ENCODE peak calls at places on chromosomes 2 and 18, in five cellular contexts. L is left ventricle myocardium inferior, O is IMR-90, P is A549, F is heart left ventricle. M is an unnamed sample. For H3K4me1, the result is how much of the 10 kb centered on the place peaks cover.

GRCh38 chr2:211203986-211204385 is 647.6 kb downstream of the CPS1 start:
- DNase-seq in L (no peak), O (no peak), P (no peak), F (no peak), M (no peak)

GRCh38 chr2:68917034-68917718 is 35.5 kb downstream of the GKN2 start:
- DNase-seq in L (no peak), O (no peak), P (no peak), F (no peak), M (no peak)

GRCh38 chr18:6781846-6782245 is 52.3 kb downstream of the ARHGAP28 start:
- DNase-seq in L (no peak), O (peak), P (no peak), F (no peak), M (peak)

GRCh38 chr18:45920367-45920766 is 46.8 kb downstream of the EPG5 start:
- DNase-seq in L (peak), O (peak), P (peak), F (peak), M (peak)

GRCh38 chr2:88538362-88538917 is 85.9 kb upstream of the FOXI3 start:
- DNase-seq in L (no peak), O (no peak), P (no peak), F (no peak), M (no peak)

GRCh38 chr18:74631242-74632087 is 33.8 kb downstream of the ZNF407 start:
- DNase-seq in L (no peak), O (peak), P (no peak), F (no peak), M (peak)

GRCh38 chr2:16625201-16625729 is 40.4 kb downstream of the CYRIA start:
- DNase-seq in L (no peak), O (no peak), P (no peak), F (peak), M (no peak)

GRCh38 chr2:85851253-85851955 is 37.4 kb downstream of the ST3GAL5 start:
- DNase-seq in L (peak), O (no peak), P (no peak), F (peak), M (no peak)

GRCh38 chr2:69411120-69411519 is 24.1 kb upstream of the GFPT1 start:
- DNase-seq in L (no peak), O (no peak), P (no peak), F (no peak), M (no peak)

GRCh38 chr18:57737661-57738060 is 65.5 kb downstream of the ATP8B1 start:
- DNase-seq in L (peak), O (peak), P (peak), F (peak), M (peak)

GRCh38 chr2:195710407-195710806 is 53.4 kb downstream of the SLC39A10 start:
- DNase-seq in L (no peak), O (peak), P (no peak), F (no peak), M (peak)

GRCh38 chr2:147331790-147332419 is 512.9 kb upstream of the ACVR2A start:
- DNase-seq in L (no peak), O (no peak), P (peak), F (no peak), M (peak)

GRCh38 chr2:147715807-147716206 is 129.0 kb upstream of the ACVR2A start:
- DNase-seq in L (no peak), O (no peak), P (no peak), F (no peak), M (peak)

GRCh38 chr2:95047629-95048510 is 22.4 kb downstream of the MAL start:
- DNase-seq in L (no peak), O (no peak), P (no peak), F (no peak), M (no peak)

GRCh38 chr2:68653538-68653982 is 10.2 kb downstream of the PROKR1 start:
- DNase-seq in L (no peak), O (peak), P (no peak), F (no peak), M (peak)

GRCh38 chr2:42568431-42569115 is at the start of gene MTA3:
- DNase-seq in L (peak), O (no peak), P (peak), F (peak), M (no peak)

GRCh38 chr2:205686231-205687017 is 4.1 kb downstream of the NRP2 start:
- DNase-seq in L (no peak), O (peak), P (no peak), F (no peak), M (no peak)

GRCh38 chr2:63614983-63615945 is 26.5 kb downstream of the MDH1 start:
- DNase-seq in L (no peak), O (peak), P (peak), F (no peak), M (peak)

GRCh38 chr2:204665244-204665643 is 120.0 kb downstream of the PARD3B start:
- DNase-seq in L (no peak), O (peak), P (peak), F (no peak), M (peak)

DNA sequence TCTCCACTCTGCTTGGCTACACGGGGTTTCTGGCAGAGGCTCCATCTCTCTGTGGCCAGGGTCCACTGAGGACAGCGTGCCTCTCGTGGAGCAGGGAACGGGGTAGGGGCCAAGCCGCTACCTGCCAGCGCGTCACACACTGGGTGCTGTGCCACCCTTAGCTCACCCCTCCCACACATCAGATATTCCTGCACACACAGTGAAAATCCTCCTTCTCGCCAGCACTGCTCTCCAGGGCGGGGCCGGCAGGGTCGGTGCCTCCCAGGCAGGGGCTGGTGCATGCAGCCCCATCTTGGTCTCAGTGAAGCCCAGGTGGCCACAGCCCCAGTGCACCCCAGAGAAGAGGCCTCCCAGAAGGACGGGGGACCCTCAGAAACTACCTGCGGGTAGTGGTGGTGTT is 124.6 kb downstream of the MBP start:
- DNase-seq in L (no peak), O (no peak), P (no peak), F (no peak), M (no peak)
- H3K4me1 ChIP-seq in L (under half), O (under half), P (under half), F (under half), M (under half)

DNA sequence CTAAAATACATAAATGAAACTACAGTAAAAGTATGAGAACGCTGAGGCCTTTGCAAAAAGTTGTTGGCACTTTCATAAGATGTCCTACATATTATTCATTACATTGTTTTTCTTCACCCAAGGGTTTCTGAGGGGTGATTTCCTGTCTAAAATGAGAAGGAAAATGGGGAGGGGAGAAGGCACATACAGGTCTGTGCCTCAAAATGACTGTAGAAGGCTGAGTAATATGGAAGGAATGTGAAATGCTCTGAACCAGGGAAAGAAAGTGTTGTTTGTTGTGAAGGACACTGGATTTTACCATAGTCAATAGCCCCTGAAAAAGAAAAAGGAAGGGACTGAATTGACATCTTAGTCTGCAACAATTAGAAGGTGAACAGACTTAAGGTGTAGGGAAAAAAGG is 99.5 kb upstream of the RNF152 start:
- DNase-seq in L (no peak), O (peak), P (no peak), F (no peak), M (peak)
- H3K4me1 ChIP-seq in L (under half), O (under half), P (under half), F (under half), M (under half)

DNA sequence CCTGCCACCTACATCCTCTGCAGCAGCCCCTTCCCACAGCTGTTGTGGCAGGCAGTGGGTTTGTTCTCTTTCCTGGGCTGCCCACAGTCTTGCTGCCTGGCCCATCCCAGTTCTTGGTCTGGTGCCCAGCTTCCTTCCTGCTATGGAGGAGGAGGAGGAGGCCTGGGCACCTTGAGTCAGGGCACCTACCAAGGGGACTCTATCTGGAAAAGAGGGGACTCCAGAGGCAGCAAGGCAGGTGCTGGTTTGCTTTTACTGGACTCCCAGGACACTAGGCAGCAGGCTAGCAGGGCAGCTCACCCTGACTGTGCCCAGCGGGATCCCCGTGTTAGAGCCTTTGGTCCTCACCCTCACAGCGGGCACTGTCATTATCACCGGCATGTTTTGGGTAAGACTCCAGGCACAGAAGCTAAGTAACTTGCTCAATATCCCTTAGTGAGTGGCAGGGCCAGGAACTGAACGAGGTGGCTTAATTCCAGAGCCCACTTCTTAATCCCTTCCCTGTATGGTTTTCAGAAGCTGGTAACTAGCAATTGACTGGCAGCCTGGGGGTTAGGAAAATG is 62.3 kb downstream of the LRRFIP1 start:
- DNase-seq in L (no peak), O (no peak), P (no peak), F (peak), M (no peak)
- H3K4me1 ChIP-seq in L (half or more), O (under half), P (under half), F (half or more), M (under half)

DNA sequence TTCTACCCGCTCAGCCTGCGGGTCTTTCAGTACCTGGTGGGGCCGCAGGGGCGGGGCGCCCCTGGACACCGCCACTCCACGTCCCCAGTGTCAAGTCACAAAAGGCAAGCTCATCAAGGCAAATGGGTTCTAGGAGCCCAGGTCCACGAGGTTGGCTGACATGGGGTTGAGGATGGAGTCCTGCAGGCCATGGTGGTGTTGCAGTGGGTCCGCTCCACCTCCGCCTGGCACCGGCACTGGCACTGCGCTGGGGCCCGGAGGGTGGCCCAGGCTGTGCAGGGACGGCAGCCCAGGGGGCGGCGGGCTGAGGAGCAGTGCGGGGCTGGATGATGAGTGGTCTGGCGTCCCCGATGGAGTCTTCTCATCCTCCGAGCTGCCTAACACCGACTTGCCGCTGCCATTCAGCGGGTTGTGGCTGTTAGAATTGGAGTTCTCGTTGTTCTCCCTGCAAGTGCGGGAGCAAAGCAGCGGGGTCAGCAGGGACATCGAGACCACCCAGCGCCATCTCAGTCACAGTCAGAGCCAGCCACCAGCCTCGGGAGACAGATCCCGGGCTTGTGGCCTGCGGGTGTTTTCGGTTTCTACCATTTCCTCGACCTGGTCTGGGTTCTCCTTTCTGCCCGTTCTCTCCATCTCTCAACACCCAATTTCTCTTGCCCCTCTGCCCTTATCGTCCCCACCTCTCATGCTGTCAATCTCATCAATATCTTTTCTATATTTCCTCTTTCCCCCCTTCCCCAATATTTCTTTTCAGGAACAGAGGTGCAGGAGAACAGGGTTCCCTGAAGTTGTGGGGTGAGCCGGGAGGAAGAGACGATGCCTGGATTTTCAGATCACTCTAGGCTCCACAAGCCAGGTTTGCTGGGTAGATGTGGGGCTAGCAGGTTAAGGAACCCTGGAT is 3.0 kb downstream of the SIX2 start:
- DNase-seq in L (no peak), O (no peak), P (no peak), F (no peak), M (no peak)
- H3K4me1 ChIP-seq in L (half or more), O (under half), P (under half), F (under half), M (under half)

DNA sequence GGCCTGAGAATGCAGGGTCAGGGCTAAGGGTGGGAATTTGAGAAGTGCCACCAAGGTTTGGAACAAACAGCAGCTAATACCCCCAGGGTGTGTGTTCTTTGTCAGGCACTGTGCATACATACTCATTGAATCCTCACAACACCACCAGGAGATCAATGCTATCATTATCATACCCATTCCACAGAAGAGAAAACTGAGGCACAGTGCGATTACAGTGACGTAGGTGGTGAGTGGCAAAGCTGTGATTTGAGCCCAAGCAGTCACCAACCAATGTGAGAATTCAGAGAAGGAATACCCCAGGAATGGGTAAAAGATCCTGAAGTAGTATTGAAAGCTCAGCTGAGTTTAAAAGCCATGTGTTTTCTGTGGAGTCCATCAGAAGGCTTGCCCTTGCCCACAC is 281.6 kb upstream of the MGAT5 start:
- DNase-seq in L (no peak), O (no peak), P (no peak), F (no peak), M (no peak)
- H3K4me1 ChIP-seq in L (under half), O (under half), P (under half), F (under half), M (under half)

DNA sequence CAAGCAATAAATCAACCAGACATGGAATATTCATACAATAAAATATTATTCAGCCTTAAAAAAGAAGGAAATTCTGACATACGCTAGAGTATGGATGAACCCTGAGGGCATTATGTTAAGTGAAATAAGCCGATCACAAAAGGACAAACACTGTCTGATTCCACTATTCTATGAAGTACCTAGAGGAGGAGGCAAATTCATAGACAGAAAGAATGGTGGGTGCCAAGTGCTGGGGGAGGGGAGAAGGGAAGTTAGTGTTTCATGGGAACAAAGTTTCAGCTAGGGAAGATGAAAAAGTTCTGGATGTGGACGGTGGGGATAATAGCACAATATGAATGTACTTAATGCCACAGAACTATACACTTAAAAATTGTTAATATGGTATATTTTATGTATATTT is 19.8 kb downstream of the SMAD7 start:
- DNase-seq in L (no peak), O (no peak), P (no peak), F (no peak), M (no peak)
- H3K4me1 ChIP-seq in L (half or more), O (half or more), P (half or more), F (half or more), M (half or more)

GRCh38 chr18:55407774-55408535 is 180.0 kb downstream of the TCF4 start:
- DNase-seq in L (no peak), O (no peak), P (no peak), F (no peak), M (no peak)

GRCh38 chr18:55407191-55407590 is 180.8 kb downstream of the TCF4 start:
- DNase-seq in L (no peak), O (no peak), P (no peak), F (no peak), M (no peak)

GRCh38 chr18:55404811-55405654 is 183.0 kb downstream of the TCF4 start:
- DNase-seq in L (no peak), O (no peak), P (no peak), F (no peak), M (no peak)

GRCh38 chr18:55405655-55406373 is 182.2 kb downstream of the TCF4 start:
- DNase-seq in L (peak), O (peak), P (peak), F (peak), M (peak)

DNA sequence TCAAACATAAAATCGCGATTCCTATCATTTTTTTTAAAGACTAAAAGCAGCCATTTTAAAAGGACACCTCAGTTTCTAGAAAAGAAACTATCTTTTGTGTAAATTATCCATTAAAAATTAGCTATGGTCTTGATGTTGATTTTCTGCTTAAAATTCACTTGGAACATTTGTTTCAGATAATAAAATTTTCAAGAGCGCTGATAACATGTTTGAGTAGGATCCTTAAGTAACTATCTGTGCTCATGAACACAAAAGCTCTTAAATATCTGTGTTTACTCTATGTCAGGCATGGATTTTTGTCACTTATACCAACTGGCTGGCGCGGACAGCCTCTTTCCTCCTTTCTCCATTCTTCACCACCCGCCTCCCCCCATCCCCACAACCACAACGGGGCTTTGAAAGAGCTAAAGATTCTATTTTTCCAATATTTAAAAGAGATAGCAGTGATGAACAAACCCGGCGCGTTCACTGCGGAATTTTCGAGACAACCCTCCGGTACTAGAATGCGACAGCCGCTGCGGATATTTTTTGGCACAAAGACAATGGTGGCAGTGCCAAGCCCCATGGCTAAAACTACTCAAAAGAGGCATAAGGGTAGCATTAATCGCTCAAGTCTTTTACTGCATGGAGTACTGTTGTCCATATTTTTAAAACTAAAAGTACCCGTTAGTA is 181.5 kb downstream of the TCF4 start:
- DNase-seq in L (no peak), O (no peak), P (no peak), F (no peak), M (no peak)
- H3K4me1 ChIP-seq in L (under half), O (under half), P (under half), F (under half), M (under half)

M was measured in astrocyte.